ENCODE peak calls at places on chromosomes 16 and 17, in eight cellular contexts. C is posterior cingulate gyrus; Z is renal cortical epithelial cell; D is effector memory CD8-positive, alpha-beta T cell; I is activated naive CD8-positive, alpha-beta T cell treated with anti-CD3 and anti-CD28 coated beads for 36 hours; T is astrocyte of the cerebellum; F is NCI-H1417 treated with DMSO at 0.1 percent for 48 hours; L is uterus. W is an unnamed sample.

GRCh38 chr17:30720013-30720471 is 104.5 kb downstream of the CRLF3 start:
- DNase-seq in C (peak), Z (no peak), D (no peak), I (no peak), T (no peak), F (no peak), L (no peak), W (no peak)

GRCh38 chr16:86383488-86384262 is 126.7 kb upstream of the FOXF1 start:
- DNase-seq in C (no peak), Z (no peak), D (no peak), I (no peak), T (peak), F (no peak), L (peak), W (peak)

GRCh38 chr17:37708008-37708615 is 36.7 kb downstream of the HNF1B start:
- DNase-seq in C (no peak), Z (peak), D (no peak), I (no peak), T (no peak), F (no peak), L (no peak), W (no peak)

GRCh38 chr16:84641643-84642358 is 6.5 kb upstream of the KLHL36 start:
- DNase-seq in C (no peak), Z (no peak), D (no peak), I (no peak), T (no peak), F (no peak), L (no peak), W (no peak)

GRCh38 chr16:28531777-28532744 is 6.7 kb downstream of the NUPR1 start:
- DNase-seq in C (no peak), Z (peak), D (no peak), I (no peak), T (no peak), F (no peak), L (peak), W (no peak)

GRCh38 chr17:74852237-74853047 is 7.2 kb downstream of the GRIN2C start:
- DNase-seq in C (no peak), Z (peak), D (no peak), I (peak), T (no peak), F (peak), L (no peak), W (no peak)

GRCh38 chr16:58503863-58504688 is 4.1 kb downstream of the NDRG4 start:
- DNase-seq in C (peak), Z (no peak), D (no peak), I (no peak), T (no peak), F (no peak), L (no peak), W (no peak)

GRCh38 chr17:40327735-40328385 is 18.9 kb downstream of the RARA start:
- DNase-seq in C (peak), Z (no peak), D (no peak), I (no peak), T (no peak), F (no peak), L (peak), W (no peak)

GRCh38 chr17:77345260-77345910 is 204.6 kb downstream of the SEC14L1 start:
- DNase-seq in C (peak), Z (no peak), D (no peak), I (no peak), T (no peak), F (no peak), L (no peak), W (no peak)

GRCh38 chr16:86664518-86665318 is 86.4 kb downstream of the FOXL1 start:
- DNase-seq in C (peak), Z (peak), D (no peak), I (peak), T (peak), F (no peak), L (no peak), W (peak)

GRCh38 chr17:2064980-2065785 is 10.3 kb downstream of the HIC1 start:
- DNase-seq in C (peak), Z (no peak), D (peak), I (peak), T (no peak), F (no peak), L (peak), W (no peak)

GRCh38 chr17:39639566-39640458 is 2.9 kb downstream of the STARD3 start:
- DNase-seq in C (no peak), Z (no peak), D (no peak), I (no peak), T (no peak), F (no peak), L (no peak), W (no peak)

GRCh38 chr17:74137416-74137815 is 66.1 kb upstream of the RPL38 start:
- DNase-seq in C (no peak), Z (no peak), D (no peak), I (no peak), T (no peak), F (no peak), L (no peak), W (no peak)

GRCh38 chr16:4351880-4352279 is 759 bp upstream of the PAM16 start:
- DNase-seq in C (peak), Z (no peak), D (no peak), I (no peak), T (no peak), F (no peak), L (no peak), W (no peak)

GRCh38 chr16:86663691-86664517 is 85.6 kb downstream of the FOXL1 start:
- DNase-seq in C (no peak), Z (peak), D (no peak), I (no peak), T (no peak), F (no peak), L (no peak), W (no peak)

GRCh38 chr17:73784015-73784603 is 139.9 kb upstream of the SDK2 start:
- DNase-seq in C (peak), Z (no peak), D (no peak), I (no peak), T (no peak), F (no peak), L (no peak), W (no peak)

W was measured in AG04450.